ENCODE peak calls at places on chromosomes 1 and 21, in nine cellular contexts. L is iris pigment epithelial cell; C is EL; F is NCI-H1417; S is activated CD4-positive, alpha-beta T cell treated with anti-CD3 and anti-CD28 coated beads, Interleukin-2, amount 10 ng/mL, durations not matched to agents 7 days and 5 days; J is stimulated activated CD4-positive, alpha-beta T cell treated with anti-CD3 and anti-CD28 coated beads, Interleukin-12 subunit alpha, Interleukin-12 subunit beta, amount 100 ng/mL, for 48 hours; E is left colon; Z is HuH-7; W is anterior cingulate cortex. D is an unnamed sample.

GRCh38 chr1:41648230-41648629 is 163.7 kb upstream of the EDN2 start:
- DNase-seq in L (no peak), W (no peak), C (no peak), Z (no peak), J (no peak), S (no peak), E (no peak), F (no peak), D (no peak)

GRCh38 chr1:8169364-8170058 is 143.4 kb upstream of the ERRFI1 start:
- DNase-seq in F (peak), W (peak), E (peak), S (peak), L (peak), Z (peak), J (peak), C (peak), D (peak)

GRCh38 chr1:233614743-233615521 is 1.0 kb downstream of the KCNK1 start:
- DNase-seq in J (no peak), E (peak), Z (no peak), C (no peak), F (no peak), L (no peak), W (no peak), S (no peak), D (peak)

GRCh38 chr1:29668761-29669487 is 432.6 kb downstream of the PTPRU start:
- DNase-seq in E (no peak), L (no peak), F (no peak), W (no peak), S (no peak), Z (no peak), J (no peak), C (no peak), D (no peak)

GRCh38 chr1:200411406-200412257 is 1.8 kb upstream of the ZNF281 start:
- DNase-seq in J (no peak), C (no peak), Z (peak), L (no peak), F (no peak), E (no peak), W (no peak), S (no peak), D (no peak)

GRCh38 chr1:3078941-3079340 is 9.9 kb downstream of the PRDM16 start:
- DNase-seq in W (no peak), F (no peak), E (no peak), J (no peak), L (no peak), S (no peak), Z (no peak), C (no peak), D (no peak)

GRCh38 chr21:32747396-32747795 is 19.6 kb upstream of the SYNJ1 start:
- DNase-seq in J (no peak), E (no peak), L (no peak), C (no peak), S (no peak), F (no peak), W (no peak), Z (no peak), D (no peak)

GRCh38 chr1:43396059-43396458 is 6.4 kb downstream of the SZT2 start:
- DNase-seq in C (no peak), E (no peak), F (no peak), W (no peak), Z (no peak), J (no peak), L (no peak), S (no peak), D (no peak)

GRCh38 chr1:187070076-187070475 is 241.3 kb downstream of the PLA2G4A start:
- DNase-seq in J (no peak), W (no peak), C (peak), L (peak), F (no peak), Z (no peak), E (no peak), S (no peak), D (no peak)

GRCh38 chr21:44767834-44768831 is 33.5 kb downstream of the UBE2G2 start:
- DNase-seq in W (no peak), L (no peak), Z (no peak), F (no peak), S (no peak), C (no peak), E (no peak), J (no peak), D (no peak)

GRCh38 chr1:182699673-182700350 is 15.4 kb upstream of the RGS8 start:
- DNase-seq in S (no peak), F (no peak), E (no peak), W (no peak), L (no peak), C (no peak), J (no peak), Z (no peak), D (no peak)

GRCh38 chr1:47738560-47739182 is 258.5 kb downstream of the TRABD2B start:
- DNase-seq in J (no peak), S (no peak), W (no peak), L (peak), Z (peak), C (peak), E (peak), F (peak), D (peak)

GRCh38 chr1:228830954-228831481 is 95.7 kb downstream of the RHOU start:
- DNase-seq in F (no peak), C (peak), L (peak), S (no peak), Z (no peak), J (no peak), W (no peak), E (no peak), D (no peak)

GRCh38 chr1:235817101-235817725 is 49.5 kb downstream of the LYST start:
- DNase-seq in W (no peak), S (no peak), J (no peak), E (no peak), F (no peak), C (no peak), L (no peak), Z (no peak), D (no peak)

GRCh38 chr1:54745864-54746263 is 18.5 kb downstream of the PARS2 start:
- DNase-seq in F (no peak), C (no peak), L (no peak), Z (no peak), W (no peak), J (no peak), E (no peak), S (no peak), D (no peak)

GRCh38 chr1:16218674-16219071 is 6.2 kb upstream of the ARHGEF19 start:
- DNase-seq in F (no peak), W (no peak), Z (no peak), C (no peak), S (no peak), E (no peak), J (no peak), L (no peak), D (no peak)

GRCh38 chr1:938711-939504 is 15.2 kb downstream of the SAMD11 start:
- DNase-seq in J (no peak), Z (no peak), S (no peak), F (no peak), C (no peak), W (no peak), L (no peak), E (no peak), D (no peak)

GRCh38 chr1:31714442-31715096 is 10.8 kb upstream of the COL16A1 start:
- DNase-seq in F (peak), S (peak), J (no peak), E (peak), W (no peak), C (peak), L (peak), Z (peak), D (peak)

GRCh38 chr1:125064481-125064880 is 3879.7 kb downstream of the SRGAP2C start:
- DNase-seq in F (no peak), Z (no peak), L (no peak), W (no peak), J (no peak), E (no peak), S (no peak), C (no peak), D (no peak)

GRCh38 chr1:198530964-198531363 is 9.5 kb downstream of the ATP6V1G3 start:
- DNase-seq in S (no peak), F (peak), E (no peak), Z (no peak), J (no peak), C (no peak), L (no peak), W (no peak), D (no peak)

GRCh38 chr1:214076341-214077035 is 88.7 kb downstream of the PROX1 start:
- DNase-seq in E (no peak), F (no peak), W (no peak), S (no peak), Z (no peak), C (no peak), J (no peak), L (no peak), D (no peak)

GRCh38 chr1:62327360-62328051 is 8.3 kb upstream of the KANK4 start:
- DNase-seq in L (no peak), Z (no peak), W (no peak), E (peak), C (no peak), S (no peak), J (no peak), F (no peak), D (no peak)

GRCh38 chr1:97163591-97164275 is 442.1 kb downstream of the PTBP2 start:
- DNase-seq in W (no peak), Z (no peak), S (no peak), F (no peak), E (no peak), L (no peak), J (no peak), C (no peak), D (no peak)

D was measured in transverse colon.